ENCODE peak calls at places on chromosome 19, in five cellular contexts. N is GM12878, F is A549, E is SK-N-SH, M is K562. K is an unnamed sample.

GRCh38 chr19:12784394-12784870 is 6.9 kb upstream of the JUNB start:
- DNase-seq in N (no peak), F (no peak), E (no peak), M (peak; percentile 83), K (peak; percentile 46)

GRCh38 chr19:58572818-58573657 is at the start of gene MZF1:
- DNase-seq in N (peak; percentile 99), F (peak; percentile 100), E (peak; percentile 94), M (peak; percentile 96), K (peak; percentile 100)

GRCh38 chr19:3670796-3671679 is 29.2 kb downstream of the PIP5K1C start:
- DNase-seq in N (no peak), F (no peak), E (no peak), M (peak; percentile 89), K (peak; percentile 56)

GRCh38 chr19:13839193-13839937 is 37.6 kb upstream of the NANOS3 start:
- DNase-seq in N (peak; percentile 69), F (peak; percentile 57), E (peak; percentile 91), M (peak; percentile 82), K (peak; percentile 84)

GRCh38 chr19:34428549-34429285 is 536 bp downstream of the UBA2 start:
- DNase-seq in N (no peak), F (peak; percentile 52), E (peak; percentile 47), M (peak; percentile 68), K (peak; percentile 17)

GRCh38 chr19:18852634-18853033 is 20.9 kb downstream of the UPF1 start:
- DNase-seq in N (no peak), F (no peak), E (no peak), M (no peak), K (no peak)

GRCh38 chr19:19817357-19817756 is 4.2 kb downstream of the ZNF506 start:
- DNase-seq in N (no peak), F (no peak), E (no peak), M (no peak), K (no peak)

GRCh38 chr19:5993516-5994406 is 15.8 kb upstream of the RANBP3 start:
- DNase-seq in N (no peak), F (no peak), E (peak; percentile 93), M (no peak), K (no peak)

GRCh38 chr19:51289635-51290034 is 21.8 kb upstream of the IGLON5 start:
- DNase-seq in N (no peak), F (no peak), E (no peak), M (no peak), K (no peak)

GRCh38 chr19:18479964-18480723 is 41.7 kb downstream of the ELL start:
- DNase-seq in N (no peak), F (no peak), E (no peak), M (no peak), K (peak; percentile 64)

GRCh38 chr19:33266971-33267484 is 35.3 kb downstream of the CEBPA start:
- DNase-seq in N (no peak), F (no peak), E (no peak), M (no peak), K (no peak)

GRCh38 chr19:51093510-51094345 is 11.0 kb upstream of the KLK14 start:
- DNase-seq in N (no peak), F (no peak), E (no peak), M (no peak), K (no peak)

DNA sequence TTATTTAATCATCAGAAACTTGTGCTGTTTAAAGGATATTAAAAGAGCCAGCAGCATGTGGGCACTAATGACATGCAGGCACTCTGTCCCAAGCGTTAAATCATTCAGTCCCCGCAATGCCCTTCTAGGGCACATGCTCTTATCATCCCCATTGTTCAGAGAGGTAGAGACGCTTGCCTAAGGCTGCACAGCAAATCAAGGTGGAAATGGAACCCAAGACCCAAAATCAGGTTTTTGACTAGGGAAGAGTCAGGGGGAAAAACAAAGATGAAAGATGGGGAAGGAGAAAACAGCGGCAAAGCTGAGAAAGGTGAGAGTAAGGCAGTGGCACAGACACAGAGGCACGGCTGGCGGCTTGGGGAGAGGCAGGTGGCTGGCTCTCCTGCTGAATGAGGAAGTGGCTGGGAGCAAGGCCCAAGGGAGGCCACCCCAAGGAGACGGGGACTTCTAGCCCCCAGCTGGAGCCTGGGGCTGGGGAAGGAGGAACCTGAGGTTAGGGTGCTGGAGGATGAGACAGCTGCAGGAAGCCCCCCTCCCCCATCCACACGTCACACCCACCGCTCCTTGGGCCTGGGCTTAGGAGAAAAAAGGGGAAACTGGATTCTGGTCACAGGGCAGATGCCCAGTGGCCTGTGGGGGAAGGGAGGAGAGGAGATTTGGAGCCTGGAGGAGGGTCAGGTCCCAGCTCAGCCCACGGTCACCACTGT is 1.0 kb upstream of the TYROBP start:
- DNase-seq in N (no peak), F (no peak), E (no peak), M (peak; percentile 61), K (no peak)
- TF ChIP-seq RCOR1 in N (peak; percentile 28), F (no peak), E (no peak), M (no peak), K (no peak)

DNA sequence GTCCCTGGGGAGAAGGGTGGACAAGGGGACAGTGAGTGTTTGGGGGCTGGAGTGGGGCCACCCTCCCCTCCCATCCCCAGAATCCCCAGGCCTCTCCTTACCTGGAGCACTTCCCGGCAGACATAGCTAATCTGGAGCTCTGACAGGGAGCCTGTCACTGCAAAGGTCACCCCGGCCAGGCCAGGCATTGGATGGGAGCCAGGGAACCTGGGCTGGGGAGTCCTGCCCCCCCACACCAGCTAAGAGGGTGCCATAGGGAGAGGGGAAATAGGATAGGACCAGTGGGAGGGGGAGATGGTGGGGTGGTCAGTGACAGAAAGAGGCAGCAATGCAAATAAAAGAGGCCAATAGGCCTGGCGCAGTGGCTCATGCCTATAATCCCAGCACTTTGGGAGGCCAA is 3.5 kb downstream of the MAP4K1 start:
- DNase-seq in N (no peak), F (no peak), E (no peak), M (no peak), K (no peak)
- TF ChIP-seq RCOR1 in N (no peak), F (no peak), E (no peak), M (no peak), K (no peak)

GRCh38 chr19:30227071-30227621 is 145.0 kb upstream of the ZNF536 start:
- DNase-seq in N (no peak), F (no peak), E (no peak), M (no peak), K (no peak)

GRCh38 chr19:30223866-30224688 is 148.1 kb upstream of the ZNF536 start:
- DNase-seq in N (no peak), F (no peak), E (no peak), M (no peak), K (no peak)

GRCh38 chr19:30226464-30227070 is 145.6 kb upstream of the ZNF536 start:
- DNase-seq in N (no peak), F (no peak), E (peak; percentile 79), M (no peak), K (no peak)

GRCh38 chr19:30224689-30225606 is 147.2 kb upstream of the ZNF536 start:
- DNase-seq in N (no peak), F (peak; percentile 26), E (peak; percentile 84), M (no peak), K (no peak)

GRCh38 chr19:30225615-30226463 is 146.3 kb upstream of the ZNF536 start:
- DNase-seq in N (no peak), F (no peak), E (peak; percentile 73), M (no peak), K (no peak)
- TF ChIP-seq RCOR1 in N (no peak), F (no peak), E (no peak), M (no peak), K (no peak)

GRCh38 chr19:44254496-44254895 is 5.2 kb upstream of the ZNF233 start:
- DNase-seq in N (no peak), F (no peak), E (no peak), M (no peak), K (no peak)
- TF ChIP-seq RCOR1 in N (no peak), F (no peak), E (no peak), M (no peak), K (no peak)

GRCh38 chr19:8305798-8306197 is 2.4 kb downstream of the CD320 start:
- DNase-seq in N (no peak), F (no peak), E (no peak), M (peak; percentile 2), K (no peak)

GRCh38 chr19:8306235-8307054 is 1.7 kb downstream of the CD320 start:
- DNase-seq in N (no peak), F (no peak), E (no peak), M (peak; percentile 51), K (no peak)

GRCh38 chr19:8302357-8302691 is 5.8 kb downstream of the CD320 start:
- DNase-seq in N (no peak), F (no peak), E (no peak), M (peak; percentile 24), K (no peak)

GRCh38 chr19:8304841-8305621 is 3.1 kb downstream of the CD320 start:
- DNase-seq in N (no peak), F (no peak), E (peak; percentile 80), M (peak; percentile 92), K (no peak)

GRCh38 chr19:8302734-8303133 is 5.4 kb downstream of the CD320 start:
- DNase-seq in N (no peak), F (no peak), E (no peak), M (no peak), K (no peak)
- TF ChIP-seq RCOR1 in N (no peak), F (no peak), E (no peak), M (no peak), K (no peak)

DNA sequence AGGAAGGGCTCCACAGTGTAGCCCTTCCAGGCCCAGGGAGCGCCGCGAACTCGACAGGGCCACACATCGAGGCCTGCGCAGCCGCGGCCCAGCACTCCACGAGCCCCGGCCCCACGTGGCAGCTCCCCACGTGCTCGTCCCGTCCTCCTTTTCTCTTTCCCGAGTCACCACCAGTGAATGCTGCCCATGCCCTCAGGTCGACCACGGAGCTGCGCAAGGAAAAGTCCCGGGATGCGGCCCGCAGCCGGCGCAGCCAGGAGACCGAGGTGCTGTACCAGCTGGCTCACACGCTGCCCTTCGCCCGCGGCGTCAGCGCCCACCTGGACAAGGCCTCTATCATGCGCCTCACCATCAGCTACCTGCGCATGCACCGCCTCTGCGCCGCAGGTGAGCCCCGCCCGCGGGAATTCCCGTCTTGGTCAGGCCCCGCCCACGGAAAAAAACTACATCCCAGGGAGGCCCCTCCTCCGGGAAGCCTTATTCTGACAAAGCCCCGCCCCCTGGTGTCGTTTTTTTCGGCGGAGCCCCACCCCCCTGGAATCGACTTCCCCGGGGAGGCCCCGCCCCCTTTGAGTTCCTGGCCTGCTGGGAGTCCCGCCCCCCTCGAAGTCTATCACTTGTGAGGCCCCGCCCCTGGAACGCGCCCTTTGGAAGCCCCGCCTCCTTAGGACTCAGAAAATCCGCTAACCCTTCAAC is 7.0 kb downstream of the HIF3A start:
- DNase-seq in N (no peak), F (peak; percentile 57), E (peak; percentile 82), M (peak; percentile 84), K (no peak)
- TF ChIP-seq RCOR1 in N (no peak), F (no peak), E (no peak), M (no peak), K (no peak)

K was measured in IMR-90.